ENCODE peak calls at places on chromosomes 7 and 10, in six cellular contexts. F is kidney epithelial cell, Q is cardiac fibroblast, H is astrocyte of the spinal cord, T is GM23338, N is brain microvascular endothelial cell. K is an unnamed sample.

GRCh38 chr10:96431211-96431970 is 72.6 kb upstream of the OPALIN start:
- DNase-seq in H (no peak), N (no peak), Q (no peak), T (no peak), F (no peak), K (no peak)

GRCh38 chr10:74079914-74080590 is 70.6 kb downstream of the AP3M1 start:
- DNase-seq in Q (peak), H (peak), T (peak), F (no peak), N (no peak), K (no peak)

GRCh38 chr10:78953124-78954008 is 115.4 kb upstream of the ZMIZ1 start:
- DNase-seq in Q (peak), H (no peak), T (no peak), N (no peak), F (no peak), K (no peak)

GRCh38 chr7:149610441-149611011 is 112.9 kb upstream of the ZNF746 start:
- DNase-seq in H (peak), T (no peak), F (no peak), N (no peak), Q (no peak), K (no peak)

GRCh38 chr7:44145969-44146897 is 5.1 kb upstream of the MYL7 start:
- DNase-seq in T (peak), H (peak), F (no peak), Q (peak), N (peak), K (no peak)

GRCh38 chr7:150451097-150451793 is 815 bp downstream of the GIMAP8 start:
- DNase-seq in Q (no peak), H (no peak), F (no peak), N (no peak), T (no peak), K (no peak)

GRCh38 chr10:116715839-116716377 is 26.5 kb downstream of the HSPA12A start:
- DNase-seq in N (no peak), Q (no peak), H (no peak), F (no peak), T (no peak), K (no peak)

GRCh38 chr7:1340640-1341360 is 108.1 kb downstream of the UNCX start:
- DNase-seq in T (no peak), N (no peak), H (no peak), Q (no peak), F (no peak), K (no peak)

GRCh38 chr7:2008101-2008935 is 224.4 kb downstream of the MAD1L1 start:
- DNase-seq in N (no peak), F (no peak), H (no peak), Q (no peak), T (no peak), K (no peak)

GRCh38 chr10:106566871-106567270 is 597.6 kb downstream of the SORCS1 start:
- DNase-seq in F (no peak), H (no peak), N (no peak), T (no peak), Q (no peak), K (no peak)

GRCh38 chr10:129929343-129930297 is 34.5 kb downstream of the EBF3 start:
- DNase-seq in N (no peak), T (peak), Q (no peak), H (no peak), F (no peak), K (no peak)

GRCh38 chr7:29970158-29970557 is 19.4 kb downstream of the SCRN1 start:
- DNase-seq in F (no peak), T (no peak), H (no peak), Q (no peak), N (no peak), K (no peak)

GRCh38 chr10:60778978-60779668 is 845 bp downstream of the CDK1 start:
- DNase-seq in F (no peak), H (peak), N (no peak), Q (no peak), T (no peak), K (no peak)

GRCh38 chr7:23396222-23396621 is 74.1 kb downstream of the IGF2BP3 start:
- DNase-seq in F (no peak), Q (peak), N (peak), H (peak), T (no peak), K (peak)

GRCh38 chr7:69095649-69096048 is 502.6 kb upstream of the AUTS2 start:
- DNase-seq in Q (no peak), H (no peak), N (no peak), F (no peak), T (no peak), K (no peak)

GRCh38 chr7:134477954-134478353 is 19.1 kb upstream of the AKR1B1 start:
- DNase-seq in F (no peak), N (no peak), T (no peak), Q (peak), H (no peak), K (peak)

GRCh38 chr7:158819571-158820203 is 9.6 kb downstream of the ESYT2 start:
- DNase-seq in N (no peak), H (no peak), T (no peak), F (no peak), Q (peak), K (no peak)

GRCh38 chr7:104805449-104806317 is 208.3 kb upstream of the KMT2E start:
- DNase-seq in Q (no peak), N (no peak), F (no peak), T (no peak), H (no peak), K (no peak)

GRCh38 chr10:131961777-131962450 is 19.8 kb downstream of the BNIP3 start:
- DNase-seq in N (no peak), T (no peak), Q (no peak), H (no peak), F (no peak), K (no peak)

GRCh38 chr7:136023134-136023869 is 46.1 kb upstream of the MTPN start:
- DNase-seq in Q (no peak), T (no peak), F (no peak), H (no peak), N (no peak), K (no peak)

GRCh38 chr10:122331615-122332446 is 42.7 kb upstream of the PLEKHA1 start:
- DNase-seq in H (peak), N (no peak), T (no peak), Q (no peak), F (peak), K (no peak)
- H3K4me3 ChIP-seq in H (no peak), N (no peak), T (no peak), Q (no peak), F (no peak), K (no peak)

DNA sequence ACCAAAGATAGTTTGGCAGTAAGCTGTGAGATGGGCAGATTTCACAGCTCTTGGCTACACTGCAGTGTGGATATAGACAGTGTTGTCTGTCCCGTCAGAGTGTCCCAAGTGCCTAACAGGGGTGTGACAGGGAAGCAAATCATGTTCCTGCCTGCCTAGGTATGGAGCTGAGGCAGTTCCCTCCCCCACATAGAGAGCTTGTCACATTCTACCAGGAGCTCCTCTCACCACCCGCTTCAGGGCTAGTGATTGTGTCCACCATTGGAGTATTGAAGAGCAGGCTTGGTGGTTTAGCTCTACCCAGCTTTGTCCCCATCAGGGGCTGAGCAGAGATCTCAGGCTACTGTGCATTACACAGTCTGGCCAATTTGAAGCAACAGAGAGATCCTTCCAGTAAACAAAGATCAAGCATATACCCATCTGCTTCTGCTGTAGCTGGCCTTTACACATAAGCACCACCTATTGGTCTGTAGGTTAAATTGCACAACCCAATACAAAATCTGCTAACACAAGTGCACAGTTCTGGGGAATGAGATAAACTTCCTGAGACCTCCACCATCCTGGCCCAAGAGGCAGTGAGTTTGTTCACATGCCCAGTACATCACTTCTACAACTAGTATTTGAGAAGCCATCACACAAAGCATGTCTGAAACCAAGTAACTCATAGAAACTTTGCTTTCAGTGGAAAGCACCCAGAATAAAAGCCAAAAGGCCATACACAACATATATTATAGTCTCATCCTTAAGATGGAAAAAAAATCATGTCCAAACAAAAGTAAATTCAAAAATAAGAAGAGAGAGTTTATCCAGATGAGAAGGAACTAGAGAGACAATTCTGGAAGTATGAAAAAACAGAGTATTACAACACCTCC is 67.3 kb downstream of the GLCCI1 start:
- DNase-seq in Q (peak), F (peak), T (peak), N (peak), H (peak), K (peak)
- TF ChIP-seq CTCF in Q (peak), F (peak), T (peak), N (peak), H (peak), K (peak)

GRCh38 chr10:15324113-15324512 is 47.0 kb downstream of the FAM171A1 start:
- DNase-seq in T (peak), F (no peak), H (no peak), N (no peak), Q (no peak), K (no peak)
- H3K4me3 ChIP-seq in T (no peak), F (no peak), H (no peak), N (no peak), Q (no peak), K (no peak)

DNA sequence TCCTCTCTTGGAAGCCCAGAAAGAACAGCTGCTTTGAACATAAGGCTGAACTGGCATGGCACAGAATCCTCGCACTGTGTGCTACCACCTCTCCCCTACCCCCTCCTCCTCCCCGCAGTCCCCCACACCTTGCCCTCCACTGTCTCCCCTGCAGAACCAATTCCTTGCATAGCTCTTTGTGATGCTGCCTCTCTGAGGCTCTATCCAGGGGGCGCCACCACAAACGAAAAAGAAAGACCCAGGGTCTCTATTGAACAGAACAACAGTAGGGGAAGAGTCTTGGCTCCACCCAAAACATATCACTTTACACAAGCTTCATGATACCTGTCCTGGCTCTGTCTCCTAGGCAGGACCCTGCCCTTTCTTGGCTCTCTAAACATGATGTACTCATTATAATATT is 26.2 kb upstream of the EBLN1 start:
- DNase-seq in F (no peak), H (no peak), N (no peak), T (peak), Q (no peak), K (no peak)
- TF ChIP-seq CTCF in F (no peak), H (peak), N (peak), T (peak), Q (no peak), K (no peak)

K was measured in retinal pigment epithelial cell.